ENCODE peak calls at places on chromosomes 5 and 9, in nine cellular contexts. O is naive thymus-derived CD4-positive, alpha-beta T cell; M is GM23248; J is lung; W is SJSA1; K is Peyer's patch; A is GM12878; G is PC-3; Q is left ventricle myocardium inferior. I is an unnamed sample. For H3K27me3, the result is how much of the 10 kb centered on the place peaks cover.

GRCh38 chr5:66633754-66634153 is 37.6 kb downstream of the MAST4 start:
- DNase-seq in O (no peak), J (no peak), K (no peak), M (no peak), G (no peak), Q (no peak), W (no peak), A (no peak), I (no peak)

GRCh38 chr5:67003373-67003905 is 193.2 kb downstream of the CD180 start:
- DNase-seq in J (no peak), O (no peak), M (no peak), W (no peak), K (no peak), A (no peak), Q (no peak), G (no peak), I (no peak)

GRCh38 chr5:74296685-74297084 is 343.8 kb downstream of the ENC1 start:
- DNase-seq in Q (no peak), W (no peak), K (no peak), A (peak), M (no peak), O (no peak), J (no peak), G (no peak), I (no peak)

GRCh38 chr9:106828082-106828481 is 34.9 kb upstream of the ZNF462 start:
- DNase-seq in A (no peak), K (no peak), W (no peak), O (no peak), G (no peak), M (no peak), J (no peak), Q (no peak), I (no peak)

GRCh38 chr9:96249746-96250145 is 52.2 kb downstream of the HSD17B3 start:
- DNase-seq in Q (no peak), K (no peak), A (no peak), W (no peak), J (no peak), G (no peak), M (no peak), O (no peak), I (no peak)

GRCh38 chr5:68315679-68316271 is 100.2 kb downstream of the PIK3R1 start:
- DNase-seq in K (peak), O (no peak), M (no peak), W (no peak), Q (no peak), J (no peak), G (no peak), A (peak), I (no peak)

GRCh38 chr5:41738695-41739354 is 131.4 kb downstream of the OXCT1 start:
- DNase-seq in J (no peak), W (no peak), K (no peak), Q (no peak), A (no peak), G (no peak), O (no peak), M (no peak), I (no peak)

GRCh38 chr5:179318193-179318955 is 26.9 kb downstream of the ADAMTS2 start:
- DNase-seq in M (no peak), W (no peak), J (no peak), G (no peak), O (no peak), A (no peak), K (no peak), Q (no peak), I (no peak)

GRCh38 chr5:62477801-62478200 is 65.2 kb downstream of the IPO11 start:
- DNase-seq in Q (no peak), K (no peak), A (no peak), O (no peak), W (no peak), J (no peak), M (peak), G (no peak), I (no peak)

GRCh38 chr5:154253807-154254206 is 63.3 kb downstream of the GALNT10 start:
- DNase-seq in O (no peak), M (no peak), K (no peak), W (no peak), Q (no peak), J (no peak), A (no peak), G (no peak), I (no peak)

GRCh38 chr9:118991366-118992285 is 377.6 kb downstream of the BRINP1 start:
- DNase-seq in G (no peak), O (no peak), A (no peak), M (no peak), K (no peak), W (no peak), Q (no peak), J (no peak), I (no peak)

GRCh38 chr9:118987167-118987566 is 382.1 kb downstream of the BRINP1 start:
- DNase-seq in G (no peak), A (no peak), O (no peak), J (no peak), K (no peak), M (no peak), W (no peak), Q (no peak), I (no peak)

GRCh38 chr9:118990949-118991348 is 378.3 kb downstream of the BRINP1 start:
- DNase-seq in M (no peak), G (no peak), O (no peak), W (no peak), K (no peak), A (no peak), Q (no peak), J (no peak), I (no peak)

DNA sequence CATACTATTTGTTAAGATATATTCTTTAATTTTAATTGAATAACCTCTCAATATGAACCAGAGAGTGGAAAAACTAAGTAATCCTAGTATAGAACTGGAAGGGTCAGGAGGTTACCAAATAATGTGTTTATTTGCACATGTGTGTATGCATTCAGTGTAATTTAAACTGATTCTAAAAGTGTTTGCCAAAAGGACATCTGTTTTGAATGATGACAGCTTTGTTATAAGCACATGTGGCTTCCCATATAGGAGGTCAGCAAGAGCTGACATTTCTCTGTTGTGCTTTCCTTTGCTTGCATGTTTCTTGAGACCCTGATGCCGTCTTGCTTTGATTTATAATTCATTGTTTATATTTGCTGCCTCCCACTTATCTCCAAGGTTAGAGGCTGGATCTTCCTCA is 383.4 kb downstream of the BRINP1 start:
- DNase-seq in A (no peak), W (no peak), K (no peak), J (no peak), O (no peak), M (no peak), G (no peak), Q (no peak), I (no peak)
- H3K27ac ChIP-seq in A (no peak), W (no peak), K (no peak), J (no peak), O (no peak), M (no peak), G (no peak), Q (no peak), I (no peak)

GRCh38 chr5:2754621-2755370 is 3.3 kb upstream of the IRX2 start:
- DNase-seq in O (no peak), W (no peak), G (no peak), K (no peak), Q (no peak), A (no peak), J (no peak), M (peak), I (no peak)
- H3K27me3 ChIP-seq in O (under half), W (under half), G (under half), K (under half), Q (half or more), A (under half), J (under half), M (under half), I (under half)

GRCh38 chr5:124057161-124057814 is 545.3 kb downstream of the CSNK1G3 start:
- DNase-seq in Q (peak), O (no peak), M (no peak), K (peak), W (no peak), A (peak), G (peak), J (peak), I (no peak)
- H3K4me3 ChIP-seq in Q (peak), O (no peak), M (no peak), K (peak), W (no peak), A (peak), G (no peak), J (no peak), I (no peak)

GRCh38 chr5:139092741-139093140 is 105.4 kb downstream of the SIL1 start:
- DNase-seq in G (no peak), K (no peak), W (no peak), J (no peak), A (no peak), M (no peak), O (no peak), Q (no peak), I (no peak)

GRCh38 chr5:139090566-139090965 is 107.6 kb downstream of the SIL1 start:
- DNase-seq in O (no peak), K (no peak), J (no peak), M (no peak), W (no peak), A (no peak), Q (no peak), G (no peak), I (no peak)

GRCh38 chr5:139091439-139092156 is 106.6 kb downstream of the SIL1 start:
- DNase-seq in K (no peak), W (no peak), J (no peak), A (no peak), Q (no peak), G (no peak), M (peak), O (no peak), I (no peak)

DNA sequence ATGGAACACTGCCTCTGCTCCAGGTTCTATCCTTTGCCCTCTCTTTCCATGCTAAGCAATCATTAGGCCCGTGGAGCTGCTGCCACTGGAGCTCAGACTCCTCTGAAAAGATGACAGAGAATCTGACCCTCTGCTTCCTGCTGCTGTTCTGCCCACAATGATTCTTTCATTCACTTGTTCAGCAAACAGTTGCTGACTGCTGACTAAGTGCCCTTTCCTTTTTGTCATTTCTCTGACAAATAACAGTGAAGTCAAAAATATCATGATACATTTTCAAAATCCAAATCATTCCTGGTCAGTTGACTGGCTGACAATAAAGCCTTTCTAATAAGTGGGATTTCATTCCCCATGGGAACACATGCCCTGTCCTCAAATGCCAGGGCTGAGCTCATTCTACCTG is 110.1 kb downstream of the SIL1 start:
- DNase-seq in J (no peak), O (no peak), M (peak), A (no peak), K (no peak), W (no peak), G (peak), Q (no peak), I (no peak)
- H3K27ac ChIP-seq in J (no peak), O (no peak), M (no peak), A (no peak), K (no peak), W (no peak), G (peak), Q (no peak), I (no peak)

GRCh38 chr5:42950466-42951168 is 89.5 kb downstream of the ANXA2R start:
- DNase-seq in Q (peak), O (peak), W (peak), J (peak), A (peak), M (peak), K (peak), G (peak), I (peak)

GRCh38 chr5:42951847-42952411 is 88.2 kb downstream of the ANXA2R start:
- DNase-seq in G (no peak), K (peak), Q (no peak), A (no peak), O (peak), J (no peak), M (peak), W (no peak), I (no peak)

GRCh38 chr5:42951169-42951846 is 88.8 kb downstream of the ANXA2R start:
- DNase-seq in M (peak), W (no peak), K (peak), J (no peak), Q (peak), O (peak), A (peak), G (no peak), I (no peak)

GRCh38 chr5:42953061-42953460 is 87.1 kb downstream of the ANXA2R start:
- DNase-seq in K (no peak), W (no peak), M (peak), J (no peak), A (no peak), Q (no peak), G (no peak), O (no peak), I (no peak)

GRCh38 chr5:42952575-42952974 is 87.5 kb downstream of the ANXA2R start:
- DNase-seq in O (no peak), M (peak), Q (no peak), W (no peak), K (no peak), A (no peak), J (no peak), G (no peak), I (no peak)
- H3K27me3 ChIP-seq in O (under half), M (under half), Q (half or more), W (under half), K (under half), A (under half), J (under half), G (under half), I (under half)

DNA sequence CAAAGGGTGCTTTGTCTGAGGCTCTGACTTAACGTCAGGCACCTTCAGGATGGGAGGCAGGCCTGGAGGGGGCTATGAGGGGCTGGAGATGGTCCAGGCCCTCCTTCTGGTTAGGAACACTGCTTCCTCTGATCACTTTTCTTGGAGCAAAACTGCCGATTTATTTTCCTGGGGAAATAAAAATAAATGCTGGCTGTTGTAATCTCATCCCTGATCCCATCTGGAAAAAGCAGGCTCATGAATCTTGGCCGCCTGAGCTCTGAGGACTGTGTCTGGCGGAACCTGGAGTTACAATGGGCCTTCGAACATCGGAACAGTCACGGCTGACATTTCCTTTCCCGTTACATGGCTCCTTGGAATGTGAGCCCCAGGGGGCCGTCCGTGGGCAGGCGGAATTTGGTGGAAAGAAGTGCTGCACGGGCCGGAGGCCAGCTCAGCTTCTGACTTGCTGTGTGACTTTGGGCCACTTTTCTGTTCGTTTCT is 157.8 kb downstream of the RGS3 start:
- DNase-seq in J (no peak), A (no peak), W (peak), G (no peak), K (peak), Q (peak), O (no peak), M (peak), I (peak)
- H3K4me3 ChIP-seq in J (no peak), A (no peak), W (no peak), G (no peak), K (no peak), Q (no peak), O (no peak), M (peak), I (no peak)

GRCh38 chr9:128102196-128102595 is 25.3 kb downstream of the PTGES2 start:
- DNase-seq in O (no peak), Q (no peak), K (no peak), W (no peak), G (no peak), A (no peak), J (no peak), M (no peak), I (no peak)

GRCh38 chr9:128103589-128103962 is 24.0 kb downstream of the PTGES2 start:
- DNase-seq in G (no peak), Q (no peak), A (no peak), W (no peak), O (peak), J (no peak), M (no peak), K (no peak), I (no peak)

GRCh38 chr9:128104171-128104618 is 23.3 kb downstream of the PTGES2 start:
- DNase-seq in K (peak), Q (no peak), G (no peak), M (no peak), W (no peak), O (no peak), J (no peak), A (no peak), I (no peak)

GRCh38 chr9:128101690-128102089 is 25.8 kb downstream of the PTGES2 start:
- DNase-seq in M (no peak), W (no peak), A (no peak), G (no peak), Q (peak), O (no peak), K (no peak), J (no peak), I (no peak)

GRCh38 chr9:128102861-128103588 is 24.5 kb downstream of the PTGES2 start:
- DNase-seq in Q (no peak), A (no peak), J (no peak), W (no peak), M (no peak), G (no peak), K (no peak), O (no peak), I (no peak)
- H3K27ac ChIP-seq in Q (no peak), A (no peak), J (no peak), W (no peak), M (no peak), G (no peak), K (no peak), O (peak), I (peak)

GRCh38 chr5:8413975-8414374 is 545.0 kb downstream of the MTRR start:
- DNase-seq in K (no peak), O (no peak), G (peak), Q (no peak), W (no peak), M (no peak), J (no peak), A (no peak), I (no peak)
- H3K27me3 ChIP-seq in K (under half), O (under half), G (under half), Q (under half), W (under half), M (under half), J (under half), A (under half), I (under half)

I was measured in AG04450.